ENCODE peak calls at places on chromosomes 11 and 22, in four cellular contexts. F, I, D and N are unnamed samples.

GRCh38 chr22:17703811-17704210 is 65.3 kb downstream of the BCL2L13 start:
- DNase-seq in I (peak; percentile 55), D (peak; percentile 34), F (no peak), N (no peak)

GRCh38 chr11:131978351-131978750 is 607.9 kb downstream of the NTM start:
- DNase-seq in D (no peak), F (no peak), I (no peak), N (no peak)

GRCh38 chr11:120563698-120564572 is 52.4 kb downstream of the GRIK4 start:
- DNase-seq in I (no peak), F (no peak), D (peak; percentile 28), N (no peak)

GRCh38 chr11:11036185-11037161 is 178.6 kb upstream of the ZBED5 start:
- DNase-seq in F (peak; percentile 42), I (peak; percentile 66), D (peak; percentile 74), N (peak; percentile 26)

GRCh38 chr11:134014502-134014901 is 54.4 kb upstream of the JAM3 start:
- DNase-seq in I (no peak), F (no peak), D (no peak), N (no peak)

GRCh38 chr11:130531061-130531460 is 82.6 kb downstream of the ADAMTS15 start:
- DNase-seq in D (peak; percentile 51), I (no peak), F (no peak), N (no peak)

GRCh38 chr11:67371549-67372231 is 1.7 kb downstream of the CLCF1 start:
- DNase-seq in F (peak; percentile 63), I (peak; percentile 52), D (peak; percentile 43), N (peak; percentile 57)

GRCh38 chr22:36180038-36180880 is 19.7 kb upstream of the APOL3 start:
- DNase-seq in I (peak; percentile 56), D (peak; percentile 71), F (peak; percentile 75), N (peak; percentile 85)

GRCh38 chr11:2507945-2508749 is 63.3 kb downstream of the KCNQ1 start:
- DNase-seq in D (no peak), I (no peak), F (peak; percentile 2), N (no peak)

GRCh38 chr11:132351050-132351449 is 980.6 kb downstream of the NTM start:
- DNase-seq in I (no peak), D (no peak), F (no peak), N (no peak)

GRCh38 chr11:30917859-30918478 is 331.8 kb upstream of the MPPED2 start:
- DNase-seq in F (peak; percentile 35), I (peak; percentile 42), D (peak; percentile 62), N (no peak)

GRCh38 chr11:116454020-116454645 is 318.7 kb downstream of the BUD13 start:
- DNase-seq in F (peak; percentile 16), I (peak; percentile 27), D (peak; percentile 5), N (peak; percentile 69)

GRCh38 chr11:77144196-77144853 is 16.3 kb downstream of the MYO7A start:
- DNase-seq in D (no peak), I (no peak), F (no peak), N (no peak)

GRCh38 chr22:38436629-38437395 is 18.2 kb downstream of the KCNJ4 start:
- DNase-seq in I (no peak), F (no peak), D (no peak), N (no peak)

GRCh38 chr22:23762866-23763578 is at the start of gene C22orf15:
- DNase-seq in F (no peak), D (no peak), I (peak; percentile 29), N (no peak)

GRCh38 chr22:23763579-23764331 is 965 bp downstream of the C22orf15 start:
- DNase-seq in F (peak; percentile 35), D (no peak), I (no peak), N (no peak)

GRCh38 chr22:23767673-23768548 is at the start of gene CHCHD10:
- DNase-seq in F (peak; percentile 83), I (peak; percentile 50), D (peak; percentile 74), N (peak; percentile 90)

GRCh38 chr22:23767303-23767672 is 484 bp downstream of the CHCHD10 start:
- DNase-seq in D (no peak), I (no peak), F (no peak), N (no peak)

DNA sequence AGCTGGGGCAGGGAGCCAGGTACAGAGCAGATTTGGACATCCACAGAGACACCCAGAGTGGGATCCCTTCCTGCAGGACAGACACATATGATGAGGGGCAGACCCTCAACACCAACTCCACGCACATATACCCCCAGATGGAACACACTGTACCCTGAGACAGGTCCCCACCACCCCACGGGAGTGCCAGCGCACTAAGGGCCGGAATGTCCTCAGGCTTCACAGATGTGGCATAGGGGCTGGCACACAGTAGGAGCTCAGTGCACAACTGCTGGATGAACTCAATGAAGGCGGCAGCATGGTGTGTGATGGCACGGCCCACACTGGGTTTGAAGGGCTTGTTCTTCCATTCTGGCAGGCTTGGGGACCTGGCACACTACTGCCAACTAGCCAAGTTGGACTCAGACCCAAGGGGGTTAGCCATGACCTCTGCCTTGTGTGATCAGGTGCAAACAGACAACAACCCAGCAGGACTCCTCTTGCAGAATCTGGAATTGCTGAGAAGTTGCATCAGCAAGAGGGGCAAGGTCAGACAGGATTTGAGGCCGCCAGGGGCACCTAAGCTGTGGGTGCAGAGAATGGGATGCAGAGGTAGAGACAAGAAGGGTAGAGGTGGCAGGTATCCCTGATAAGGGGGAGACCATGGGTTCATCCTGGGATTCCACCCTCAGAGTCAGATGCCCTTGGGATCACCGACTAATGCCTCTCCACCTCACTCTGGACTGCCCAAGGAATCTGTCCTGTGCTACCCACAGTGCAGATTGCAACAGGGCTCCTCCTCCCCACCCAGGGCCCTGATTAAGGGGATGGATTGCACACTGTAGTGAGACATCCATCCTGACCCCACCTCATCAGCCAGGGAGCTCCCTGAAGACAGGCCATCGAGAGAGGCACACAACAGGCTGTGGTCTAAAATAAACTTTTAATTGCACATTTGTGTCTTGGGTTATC is 2.4 kb downstream of the C22orf15 start:
- DNase-seq in F (no peak), D (no peak), I (no peak), N (no peak)
- H3K9ac ChIP-seq in F (peak overlapping the region; percentile 14), D (no peak overlapping the region), I (no peak overlapping the region), N (no peak overlapping the region)

GRCh38 chr22:31342389-31343125 is 3.6 kb downstream of the PATZ1 start:
- DNase-seq in F (no peak), I (no peak), D (no peak), N (peak; percentile 25)
- H3K4me3 ChIP-seq in F (no peak overlapping the region), I (no peak overlapping the region), D (peak overlapping the region; percentile 26), N (no peak overlapping the region)

GRCh38 chr11:79440451-79441158 is at the start of gene TENM4:
- DNase-seq in D (peak; percentile 96), I (peak; percentile 92), F (no peak), N (peak; percentile 35)
- H3K27ac ChIP-seq in D (peak within 1 kb of the TSS; percentile 91), I (peak within 1 kb of the TSS; percentile 77), F (no peak within 1 kb of the TSS), N (no peak within 1 kb of the TSS)

GRCh38 chr11:103649401-103649895 is 387.0 kb upstream of the DDI1 start:
- DNase-seq in D (no peak), F (no peak), I (no peak), N (no peak)
- H3K9ac ChIP-seq in D (no peak overlapping the region), F (no peak overlapping the region), I (no peak overlapping the region), N (no peak overlapping the region)

DNA sequence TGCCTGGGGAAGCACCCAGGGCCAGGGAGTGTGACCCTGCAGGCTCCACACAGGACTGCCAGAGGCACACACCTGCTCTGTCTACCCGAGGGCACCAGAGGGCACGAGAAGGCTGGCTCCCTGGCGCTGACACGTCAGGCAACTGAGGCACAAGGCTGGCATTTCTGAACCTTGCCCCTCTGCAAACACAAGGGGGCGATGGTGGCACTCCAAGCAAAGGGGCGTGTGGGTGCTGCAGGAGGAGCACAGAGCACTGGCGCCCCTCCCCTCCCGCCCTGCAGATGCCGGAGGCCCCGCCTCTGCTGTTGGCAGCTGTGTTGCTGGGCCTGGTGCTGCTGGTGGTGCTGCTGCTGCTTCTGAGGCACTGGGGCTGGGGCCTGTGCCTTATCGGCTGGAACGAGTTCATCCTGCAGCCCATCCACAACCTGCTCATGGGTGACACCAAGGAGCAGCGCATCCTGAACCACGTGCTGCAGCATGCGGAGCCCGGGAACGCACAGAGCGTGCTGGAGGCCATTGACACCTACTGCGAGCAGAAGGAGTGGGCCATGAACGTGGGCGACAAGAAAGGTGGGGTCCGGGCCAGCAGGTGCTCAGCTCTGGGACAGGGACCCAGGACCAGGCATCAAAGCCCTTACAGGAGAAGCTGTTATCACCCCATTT is 20.8 kb upstream of the TXNRD2 start:
- DNase-seq in F (peak; percentile 100), D (peak; percentile 76), I (peak; percentile 73), N (peak; percentile 91)
- H3K4me3 ChIP-seq in F (no peak overlapping the region), D (no peak overlapping the region), I (no peak overlapping the region), N (peak overlapping the region; percentile 18)

DNA sequence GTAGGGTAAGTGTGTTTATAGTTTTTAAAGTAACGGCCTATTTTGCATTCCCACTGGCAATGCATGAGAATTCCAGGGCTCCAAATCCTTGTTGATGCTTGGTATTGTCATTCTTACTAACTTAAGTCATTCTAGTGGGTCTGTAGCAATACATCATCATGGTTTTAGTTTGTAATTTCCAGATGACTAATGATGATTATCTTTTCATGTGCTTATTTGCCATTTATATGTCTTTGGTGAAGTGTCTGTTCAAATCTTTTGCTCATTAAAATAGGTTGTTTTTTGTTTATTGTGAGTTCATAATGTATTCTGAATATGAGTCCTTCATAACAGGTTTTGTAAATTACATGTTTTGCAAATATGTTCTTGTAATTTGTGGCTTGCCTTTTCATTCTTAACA is 31.2 kb downstream of the MTMR3 start:
- DNase-seq in D (peak; percentile 59), I (peak; percentile 83), F (no peak), N (no peak)
- H3K27ac ChIP-seq in D (no peak overlapping the region), I (no peak overlapping the region), F (no peak overlapping the region), N (no peak overlapping the region)

GRCh38 chr11:66336234-66337102 is at the start of gene RIN1:
- DNase-seq in D (peak; percentile 98), I (peak; percentile 99), F (peak; percentile 85), N (peak; percentile 81)
- H3K9ac ChIP-seq in D (peak within 1 kb of the TSS; percentile 99), I (peak within 1 kb of the TSS; percentile 72), F (no peak within 1 kb of the TSS), N (peak within 1 kb of the TSS; percentile 77)

DNA sequence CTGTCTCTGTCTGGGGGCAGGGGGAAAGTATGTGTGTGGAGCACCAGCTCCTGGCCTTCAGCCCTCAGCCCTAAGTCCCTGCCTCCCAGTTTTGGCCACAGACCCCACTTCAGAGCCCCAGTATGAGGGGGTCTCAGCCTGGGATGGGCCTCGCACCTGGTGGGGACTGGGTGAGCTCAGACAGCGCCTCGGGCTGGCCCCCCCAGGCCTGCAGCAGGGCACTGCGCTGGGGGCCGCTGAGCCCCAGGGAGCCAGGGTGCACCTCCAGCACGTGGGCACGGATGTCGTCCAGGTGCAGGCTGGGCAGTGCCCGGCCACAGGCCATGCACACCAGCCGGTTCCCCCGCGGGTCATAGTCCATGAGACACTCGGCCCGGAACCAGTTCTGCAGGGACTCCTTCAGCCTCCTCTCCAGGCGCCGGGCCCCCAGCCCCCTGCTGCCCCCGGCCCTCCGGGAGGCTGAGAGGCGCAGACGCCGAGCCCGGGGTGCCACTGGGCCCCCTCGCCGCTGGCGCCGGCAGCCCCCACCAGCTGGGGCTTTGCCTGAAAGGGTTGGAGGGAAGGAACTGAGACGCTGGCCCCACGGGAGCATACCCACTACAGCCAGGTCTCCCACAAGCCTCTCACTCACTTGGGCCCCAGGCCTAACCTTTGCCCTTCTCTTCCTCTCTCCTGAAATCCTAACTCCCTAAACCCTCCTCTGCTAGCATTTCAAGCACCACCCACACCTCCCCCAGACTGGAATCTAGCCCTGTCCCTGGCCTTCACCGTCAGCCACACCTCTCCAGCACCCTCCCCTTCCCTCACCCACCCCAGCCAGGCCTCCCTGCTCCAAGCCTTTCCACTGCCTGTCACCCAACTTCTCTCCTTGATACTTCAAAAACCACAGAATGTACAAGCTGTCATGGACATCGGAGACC is 3.6 kb downstream of the ZFTA start:
- DNase-seq in D (peak; percentile 15), I (no peak), F (no peak), N (peak; percentile 81)
- H3K4me3 ChIP-seq in D (no peak overlapping the region), I (no peak overlapping the region), F (no peak overlapping the region), N (no peak overlapping the region)